ENCODE peak calls at places on chromosomes 3 and 15, in seven cellular contexts. F, M, U, J, C, L and V are unnamed samples.

GRCh38 chr3:197854596-197855343 is 63.7 kb downstream of the LRCH3 start:
- DNase-seq in L (no peak), U (peak), C (no peak), J (no peak), F (no peak), M (no peak), V (no peak)

GRCh38 chr15:37041042-37041441 is 59.3 kb downstream of the MEIS2 start:
- DNase-seq in L (no peak), C (no peak), J (no peak), U (no peak), F (no peak), M (no peak), V (no peak)

GRCh38 chr3:39414421-39414907 is 7.9 kb downstream of the RPSA start:
- DNase-seq in C (no peak), M (no peak), L (no peak), F (no peak), J (no peak), U (peak), V (peak)

GRCh38 chr15:92043283-92043682 is 189.8 kb downstream of the SLCO3A1 start:
- DNase-seq in L (no peak), C (no peak), U (no peak), M (no peak), J (no peak), F (no peak), V (no peak)

GRCh38 chr3:8239718-8240698 is 261.6 kb upstream of the LMCD1 start:
- DNase-seq in M (no peak), J (no peak), F (no peak), U (peak), C (no peak), L (no peak), V (peak)

GRCh38 chr3:45188714-45189659 is 37.1 kb downstream of the TMEM158 start:
- DNase-seq in U (no peak), F (no peak), M (no peak), C (no peak), J (no peak), L (no peak), V (no peak)

GRCh38 chr3:121757812-121758545 is 8.4 kb upstream of the GOLGB1 start:
- DNase-seq in M (no peak), U (no peak), F (no peak), L (no peak), J (no peak), C (no peak), V (no peak)

GRCh38 chr3:72395654-72396415 is 452.4 kb downstream of the SHQ1 start:
- DNase-seq in L (no peak), C (no peak), U (peak), F (no peak), M (no peak), J (no peak), V (no peak)

GRCh38 chr15:91482799-91483198 is 370.7 kb upstream of the SLCO3A1 start:
- DNase-seq in M (no peak), J (no peak), C (no peak), F (no peak), U (no peak), L (no peak), V (peak)

GRCh38 chr3:179929091-179929529 is 107.6 kb downstream of the PEX5L start:
- DNase-seq in F (peak), U (peak), J (peak), L (no peak), M (no peak), C (no peak), V (peak)

GRCh38 chr15:29018983-29019875 is 133.5 kb downstream of the APBA2 start:
- DNase-seq in U (no peak), J (no peak), F (no peak), L (no peak), C (no peak), M (no peak), V (no peak)

GRCh38 chr3:97825101-97825500 is 3.3 kb downstream of the CRYBG3 start:
- DNase-seq in U (peak), L (no peak), M (no peak), F (no peak), C (no peak), J (no peak), V (no peak)

GRCh38 chr3:132421832-132422231 is 4.5 kb downstream of the DNAJC13 start:
- DNase-seq in L (no peak), C (no peak), J (no peak), U (peak), M (no peak), F (no peak), V (no peak)

GRCh38 chr15:92882697-92883642 is 17.2 kb upstream of the CHD2 start:
- DNase-seq in F (peak), M (no peak), C (peak), U (no peak), J (no peak), L (peak), V (peak)

DNA sequence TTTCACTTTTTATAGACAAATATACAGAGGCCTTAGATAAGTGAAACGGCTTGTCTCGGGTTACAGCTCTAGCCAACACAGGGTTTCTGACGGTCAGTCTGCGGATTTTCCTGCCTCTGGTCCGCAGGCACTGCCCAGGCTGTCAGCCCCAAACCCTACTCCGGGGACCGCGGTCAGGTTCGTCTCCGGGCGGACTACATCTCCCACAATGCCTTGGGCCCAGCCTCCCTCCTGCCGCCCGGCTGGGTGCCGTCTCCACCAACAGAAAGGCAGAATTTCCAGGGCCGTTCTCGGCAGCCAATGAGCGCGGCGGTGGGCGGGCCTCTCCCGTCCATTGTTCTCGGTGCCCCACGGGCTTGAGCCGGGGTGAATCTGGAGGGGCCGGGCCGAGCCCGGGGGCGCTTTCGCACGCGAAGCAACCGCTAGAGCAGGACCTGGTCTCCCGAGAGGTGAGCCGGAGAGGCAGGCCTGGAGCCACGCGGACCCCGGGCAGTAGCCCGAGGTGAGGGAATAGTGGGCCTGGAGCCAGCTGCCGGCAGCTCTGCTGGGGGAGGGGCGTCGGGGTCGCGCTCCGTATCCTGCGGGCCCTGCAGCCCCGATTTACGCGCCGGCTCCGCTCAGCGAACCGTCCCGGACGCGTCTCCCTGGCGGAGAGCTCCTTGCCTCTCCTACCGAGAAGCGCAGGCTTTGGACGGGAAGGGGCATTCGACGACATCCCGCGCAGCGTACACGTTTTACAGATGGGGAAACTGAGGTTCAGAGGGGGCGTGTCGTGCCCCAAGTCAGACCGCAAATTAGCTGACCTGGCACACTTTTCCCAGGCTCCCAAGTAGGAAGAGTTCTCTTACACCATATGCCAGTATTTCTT is at the start of gene ZSCAN2:
- DNase-seq in J (peak), M (peak), F (peak), C (peak), U (peak), L (peak), V (peak)
- TF ChIP-seq CTCF in J (no peak), M (no peak), F (no peak), C (no peak), U (no peak), L (no peak), V (no peak)

DNA sequence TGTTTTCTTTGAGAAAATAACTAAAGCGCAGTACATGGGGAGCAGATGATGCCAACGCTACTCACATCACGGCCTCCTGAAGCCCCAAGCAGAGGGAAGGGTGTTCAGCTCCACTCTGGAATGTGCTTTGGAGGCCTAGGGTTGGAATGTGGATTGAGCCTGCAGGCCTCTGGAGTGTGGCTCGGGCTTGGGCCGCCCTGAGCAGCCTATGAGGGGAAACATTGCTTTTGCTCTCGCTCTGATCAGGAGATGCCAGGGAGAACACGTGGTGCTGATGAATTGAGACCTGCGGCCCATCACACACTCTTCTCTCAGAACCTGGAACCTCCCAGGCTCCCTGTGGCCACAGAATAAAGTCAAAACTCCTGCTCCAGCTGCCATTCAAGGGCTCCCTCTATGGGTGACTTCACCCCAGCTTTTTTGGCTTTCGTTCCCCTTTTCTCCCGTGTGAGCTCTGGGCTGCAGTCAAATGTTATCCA is 23.3 kb downstream of the CCDC13 start:
- DNase-seq in J (peak), L (no peak), U (peak), F (no peak), M (peak), C (no peak), V (no peak)
- TF ChIP-seq CTCF in J (no peak), L (peak), U (peak), F (peak), M (peak), C (no peak), V (no peak)

GRCh38 chr3:119808244-119808643 is 26.3 kb downstream of the NR1I2 start:
- DNase-seq in U (no peak), C (no peak), F (no peak), L (no peak), J (no peak), M (no peak), V (no peak)
- TF ChIP-seq CTCF in U (no peak), C (no peak), F (no peak), L (no peak), J (no peak), M (no peak), V (no peak)

GRCh38 chr3:50388021-50388719 is 28.8 kb upstream of the TMEM115 start:
- DNase-seq in F (no peak), L (no peak), J (no peak), C (no peak), M (no peak), U (no peak), V (no peak)
- TF ChIP-seq CTCF in F (peak), L (no peak), J (no peak), C (peak), M (no peak), U (peak), V (peak)

GRCh38 chr3:11074441-11074840 is 79.9 kb upstream of the HRH1 start:
- DNase-seq in U (no peak), M (no peak), F (no peak), C (no peak), J (no peak), L (no peak), V (no peak)

GRCh38 chr3:11077466-11077865 is 76.8 kb upstream of the HRH1 start:
- DNase-seq in L (no peak), M (no peak), F (no peak), U (peak), C (no peak), J (no peak), V (no peak)

GRCh38 chr3:11074007-11074406 is 80.3 kb upstream of the HRH1 start:
- DNase-seq in U (no peak), J (no peak), C (no peak), L (no peak), M (no peak), F (no peak), V (no peak)

GRCh38 chr3:11071096-11071755 is 78.7 kb downstream of the SLC6A1 start:
- DNase-seq in U (no peak), M (no peak), C (no peak), J (no peak), L (no peak), F (no peak), V (no peak)

GRCh38 chr3:11072631-11073030 is 80.1 kb downstream of the SLC6A1 start:
- DNase-seq in L (no peak), C (no peak), F (no peak), J (no peak), U (peak), M (no peak), V (no peak)
- TF ChIP-seq CTCF in L (no peak), C (no peak), F (no peak), J (no peak), U (no peak), M (no peak), V (no peak)